ENCODE peak calls at places on chromosomes 5 and 9, in eight cellular contexts. P, Z, T, A, G, R, L and I are unnamed samples.

GRCh38 chr9:132409828-132410528 is at the start of gene CFAP77:
- DNase-seq in Z (peak; percentile 61), R (peak; percentile 88), P (peak; percentile 42), G (peak; percentile 72), T (peak; percentile 68), A (peak; percentile 29), L (peak; percentile 47), I (peak; percentile 48)

GRCh38 chr9:77887660-77888059 is 144.0 kb downstream of the GNAQ start:
- DNase-seq in G (no peak), A (no peak), R (no peak), L (no peak), Z (no peak), P (no peak), T (no peak), I (no peak)

GRCh38 chr9:7961076-7961475 is 161.5 kb upstream of the DMAC1 start:
- DNase-seq in Z (no peak), T (no peak), G (no peak), P (no peak), L (no peak), R (no peak), A (no peak), I (no peak)

GRCh38 chr5:143101134-143101533 is 302.4 kb downstream of the NR3C1 start:
- DNase-seq in A (no peak), T (no peak), P (no peak), L (no peak), G (no peak), R (no peak), Z (no peak), I (no peak)

GRCh38 chr9:7536310-7536939 is 263.2 kb downstream of the DMAC1 start:
- DNase-seq in G (peak; percentile 40), P (peak; percentile 32), T (peak; percentile 74), L (peak; percentile 51), Z (peak; percentile 73), A (peak; percentile 47), R (peak; percentile 45), I (no peak)

GRCh38 chr9:87193925-87194380 is 246.6 kb upstream of the GAS1 start:
- DNase-seq in Z (peak; percentile 68), A (no peak), T (peak; percentile 97), P (no peak), R (no peak), G (no peak), L (peak; percentile 91), I (no peak)

GRCh38 chr5:36957953-36958559 is 81.5 kb downstream of the NIPBL start:
- DNase-seq in P (no peak), T (peak; percentile 7), R (no peak), Z (no peak), A (no peak), G (no peak), L (peak; percentile 13), I (no peak)

GRCh38 chr5:133868946-133869674 is 99.3 kb downstream of the C5orf15 start:
- DNase-seq in A (peak; percentile 79), L (peak; percentile 84), P (peak; percentile 78), Z (peak; percentile 82), R (peak; percentile 77), T (peak; percentile 88), G (peak; percentile 79), I (peak; percentile 64)

GRCh38 chr9:112487799-112488345 is 1.2 kb downstream of the KIAA1958 start:
- DNase-seq in L (no peak), R (peak; percentile 35), Z (no peak), T (peak; percentile 41), G (no peak), A (no peak), P (no peak), I (no peak)

GRCh38 chr5:43033845-43034590 is 6.1 kb downstream of the ANXA2R start:
- DNase-seq in R (no peak), Z (peak; percentile 35), A (no peak), P (no peak), L (no peak), T (peak; percentile 55), G (no peak), I (no peak)

GRCh38 chr5:14351845-14352712 is 208.9 kb downstream of the TRIO start:
- DNase-seq in L (peak; percentile 69), G (peak; percentile 75), P (peak; percentile 67), T (peak; percentile 86), R (peak; percentile 83), Z (peak; percentile 77), A (peak; percentile 67), I (peak; percentile 52)

GRCh38 chr5:55530669-55531068 is 4.1 kb downstream of the PLPP1 start:
- DNase-seq in Z (no peak), L (no peak), A (no peak), R (no peak), T (no peak), P (no peak), G (no peak), I (no peak)

GRCh38 chr5:54646285-54647101 is 128.9 kb downstream of the SNX18 start:
- DNase-seq in G (peak; percentile 32), P (peak; percentile 73), T (peak; percentile 97), L (peak; percentile 98), R (no peak), A (no peak), Z (peak; percentile 92), I (peak; percentile 47)

GRCh38 chr5:131679911-131680310 is 44.9 kb upstream of the RAPGEF6 start:
- DNase-seq in T (peak; percentile 77), A (no peak), Z (peak; percentile 55), R (peak; percentile 24), G (no peak), L (peak; percentile 91), P (no peak), I (no peak)

GRCh38 chr5:103499236-103499635 is 63.4 kb downstream of the NUDT12 start:
- DNase-seq in R (no peak), P (no peak), A (no peak), T (no peak), Z (no peak), G (no peak), L (no peak), I (no peak)

GRCh38 chr5:88683506-88684135 is 199.4 kb downstream of the MEF2C start:
- DNase-seq in L (no peak), T (no peak), Z (no peak), R (peak; percentile 75), P (no peak), A (no peak), G (peak; percentile 49), I (no peak)

GRCh38 chr5:108193021-108193795 is 188.7 kb downstream of the FBXL17 start:
- DNase-seq in P (no peak), A (no peak), R (no peak), Z (peak; percentile 76), L (peak; percentile 85), T (peak; percentile 70), G (no peak), I (no peak)

GRCh38 chr9:33458444-33458843 is 11.1 kb upstream of the AQP3 start:
- DNase-seq in Z (no peak), A (peak; percentile 68), T (no peak), R (no peak), G (no peak), L (no peak), P (peak; percentile 44), I (no peak)

GRCh38 chr5:132459031-132459982 is 31.3 kb downstream of the IRF1 start:
- DNase-seq in Z (peak; percentile 54), R (no peak), A (no peak), T (peak; percentile 92), L (peak; percentile 63), P (peak; percentile 49), G (no peak), I (no peak)

DNA sequence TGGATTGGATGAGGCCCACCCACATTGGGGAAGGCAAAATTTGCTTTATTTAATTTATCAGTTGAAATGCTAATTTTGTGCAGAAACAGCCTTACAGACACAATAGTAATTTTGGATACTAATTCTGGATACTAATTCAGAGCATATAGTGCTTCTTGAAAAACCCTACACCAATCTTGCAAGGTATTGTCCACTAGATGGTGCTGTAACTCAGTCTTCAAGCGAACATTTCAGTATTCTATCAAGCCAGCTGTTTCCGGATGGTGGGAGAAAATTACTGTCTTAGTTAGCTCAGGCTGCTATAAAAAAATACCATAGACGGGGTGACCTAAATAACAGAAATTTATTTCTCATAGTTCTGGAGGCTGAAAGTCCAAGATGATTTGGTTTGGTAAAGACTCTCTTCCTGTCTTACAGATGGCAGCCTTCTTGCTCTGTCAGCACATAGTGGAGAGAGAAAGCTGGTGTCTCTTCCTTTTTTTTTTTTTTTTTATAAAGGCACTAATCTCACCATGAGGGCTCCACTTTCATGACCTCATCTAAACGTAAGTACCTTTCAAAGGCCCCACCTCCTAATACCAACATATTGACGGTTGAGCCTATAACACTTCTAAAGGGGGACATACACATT is 1306.5 kb upstream of the CDH9 start:
- DNase-seq in Z (peak; percentile 62), A (no peak), P (no peak), T (peak; percentile 86), R (peak; percentile 5), L (peak; percentile 10), G (peak; percentile 9), I (no peak)
- TF ChIP-seq CTCF in Z (peak; percentile 52), A (peak; percentile 20), P (no peak), T (peak; percentile 70), R (peak; percentile 59), L (no peak), G (peak; percentile 59), I (no peak)

GRCh38 chr5:170329524-170329923 is 31.9 kb upstream of the LCP2 start:
- DNase-seq in A (no peak), G (no peak), T (no peak), Z (no peak), P (no peak), R (no peak), L (no peak), I (no peak)

GRCh38 chr5:170330568-170331054 is 33.0 kb upstream of the LCP2 start:
- DNase-seq in G (no peak), P (no peak), Z (no peak), R (no peak), L (no peak), A (no peak), T (no peak), I (no peak)

GRCh38 chr5:170327802-170328201 is 30.2 kb upstream of the LCP2 start:
- DNase-seq in A (no peak), Z (no peak), L (no peak), G (no peak), R (no peak), P (no peak), T (no peak), I (no peak)

GRCh38 chr5:170332058-170332457 is 34.5 kb upstream of the LCP2 start:
- DNase-seq in Z (no peak), G (no peak), T (no peak), A (no peak), L (no peak), P (no peak), R (no peak), I (no peak)

GRCh38 chr5:170327168-170327567 is 29.6 kb upstream of the LCP2 start:
- DNase-seq in T (no peak), A (no peak), Z (no peak), G (no peak), L (no peak), P (no peak), R (no peak), I (no peak)
- TF ChIP-seq CTCF in T (no peak), A (no peak), Z (no peak), G (no peak), L (no peak), P (no peak), R (no peak), I (no peak)

DNA sequence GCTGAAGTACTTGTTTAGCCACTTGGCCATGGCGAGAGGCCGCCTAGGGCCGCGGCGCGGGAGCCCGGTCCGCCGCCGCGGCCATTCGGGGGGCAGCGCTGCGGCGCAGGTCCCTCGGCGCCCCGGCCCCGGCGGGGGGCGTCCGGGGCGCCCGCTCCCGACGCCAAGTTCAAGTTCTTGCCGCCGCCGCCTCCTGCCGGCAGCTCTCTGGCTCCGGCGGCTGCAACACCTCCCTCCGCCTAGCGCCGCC is 486 bp downstream of the SHB start:
- DNase-seq in P (peak; percentile 46), T (peak; percentile 69), A (no peak), Z (peak; percentile 59), R (peak; percentile 76), G (peak; percentile 49), L (peak; percentile 53), I (no peak)
- TF ChIP-seq CTCF in P (no peak), T (peak; percentile 58), A (peak; percentile 16), Z (peak; percentile 23), R (no peak), G (no peak), L (peak; percentile 61), I (no peak)

GRCh38 chr5:181043285-181044092 is 3.4 kb downstream of the BTNL9 start:
- DNase-seq in A (no peak), G (no peak), R (no peak), P (no peak), L (no peak), Z (no peak), T (no peak), I (no peak)
- TF ChIP-seq CTCF in A (no peak), G (no peak), R (no peak), P (no peak), L (no peak), Z (no peak), T (no peak), I (no peak)